ENCODE peak calls at places on chromosomes 12 and 14, in four cellular contexts. X, G, T and H are unnamed samples. For H3K4me1, the result is how much of the 10 kb centered on the place peaks cover.

GRCh38 chr12:55681142-55682077 is 26.3 kb downstream of the ITGA7 start:
- DNase-seq in X (peak), G (peak), T (peak), H (no peak)

GRCh38 chr12:105433804-105434203 is 103.3 kb downstream of the C12orf75 start:
- DNase-seq in X (no peak), G (no peak), T (no peak), H (no peak)

GRCh38 chr12:8912910-8913309 is 1.4 kb upstream of the PHC1 start:
- DNase-seq in X (no peak), G (peak), T (no peak), H (no peak)

GRCh38 chr14:93231129-93231979 is 24.3 kb downstream of the UBR7 start:
- DNase-seq in X (no peak), G (no peak), T (no peak), H (no peak)

GRCh38 chr14:51954657-51955056 is 34.7 kb upstream of the RTRAF start:
- DNase-seq in X (no peak), G (no peak), T (no peak), H (no peak)

GRCh38 chr14:64723691-64724577 is 19.7 kb downstream of the PLEKHG3 start:
- DNase-seq in X (no peak), G (no peak), T (no peak), H (no peak)

GRCh38 chr14:103332143-103332919 is 1.7 kb upstream of the EIF5 start:
- DNase-seq in X (no peak), G (peak), T (no peak), H (no peak)

GRCh38 chr14:32407170-32407569 is 78.1 kb downstream of the AKAP6 start:
- DNase-seq in X (no peak), G (no peak), T (no peak), H (no peak)

GRCh38 chr12:12902036-12902435 is 10.7 kb downstream of the GPRC5A start:
- DNase-seq in X (no peak), G (no peak), T (no peak), H (no peak)

GRCh38 chr14:63875311-63875710 is 22.5 kb downstream of the SYNE2 start:
- DNase-seq in X (no peak), G (no peak), T (no peak), H (no peak)

GRCh38 chr12:2172486-2173214 is 119.9 kb downstream of the CACNA1C start:
- DNase-seq in X (no peak), G (no peak), T (no peak), H (no peak)

GRCh38 chr14:92613008-92613658 is 99.6 kb downstream of the RIN3 start:
- DNase-seq in X (peak), G (peak), T (no peak), H (no peak)

GRCh38 chr14:54474232-54474793 is 14.5 kb downstream of the GMFB start:
- DNase-seq in X (no peak), G (no peak), T (no peak), H (no peak)

GRCh38 chr12:12717586-12718381 is 616 bp downstream of the CDKN1B start:
- DNase-seq in X (no peak), G (peak), T (no peak), H (no peak)

GRCh38 chr14:33938131-33938949 is 12.5 kb downstream of the EGLN3 start:
- DNase-seq in X (peak), G (peak), T (peak), H (no peak)

GRCh38 chr14:59356298-59356697 is 108.9 kb downstream of the GPR135 start:
- DNase-seq in X (no peak), G (no peak), T (no peak), H (no peak)

GRCh38 chr14:102209224-102209966 is 69.7 kb downstream of the WDR20 start:
- DNase-seq in X (peak), G (peak), T (no peak), H (no peak)

GRCh38 chr14:91414475-91415342 is 2.9 kb downstream of the CCDC88C start:
- DNase-seq in X (no peak), G (no peak), T (no peak), H (no peak)

GRCh38 chr14:77275041-77275854 is 4.2 kb upstream of the NGB start:
- DNase-seq in X (no peak), G (no peak), T (no peak), H (no peak)

GRCh38 chr12:7905071-7905470 is 30.9 kb downstream of the SLC2A3 start:
- DNase-seq in X (no peak), G (no peak), T (no peak), H (no peak)

GRCh38 chr12:72271401-72271740 is 799 bp upstream of the TRHDE start:
- DNase-seq in X (no peak), G (no peak), T (no peak), H (no peak)

GRCh38 chr12:52359511-52360103 is 7.7 kb downstream of the KRT85 start:
- DNase-seq in X (no peak), G (no peak), T (no peak), H (no peak)

GRCh38 chr12:57465030-57465746 is 5.6 kb downstream of the GLI1 start:
- DNase-seq in X (no peak), G (no peak), T (no peak), H (no peak)

GRCh38 chr14:31070431-31070830 is 44.3 kb upstream of the STRN3 start:
- DNase-seq in X (no peak), G (no peak), T (no peak), H (no peak)

GRCh38 chr12:47410862-47411261 is 295.0 kb downstream of the RPAP3 start:
- DNase-seq in X (no peak), G (no peak), T (no peak), H (no peak)

GRCh38 chr12:104079024-104079423 is 14.7 kb downstream of the HCFC2 start:
- DNase-seq in X (no peak), G (no peak), T (no peak), H (no peak)

GRCh38 chr14:26982071-26982470 is 384.2 kb upstream of the NOVA1 start:
- DNase-seq in X (no peak), G (no peak), T (no peak), H (no peak)

GRCh38 chr14:94515426-94515825 is 6.2 kb upstream of the SERPINA12 start:
- DNase-seq in X (no peak), G (no peak), T (no peak), H (no peak)

GRCh38 chr14:24734917-24735500 is 101.0 kb upstream of the GZMB start:
- DNase-seq in X (peak), G (peak), T (peak), H (no peak)

GRCh38 chr14:50954811-50955372 is 10.6 kb upstream of the PYGL start:
- DNase-seq in X (peak), G (peak), T (peak), H (peak)

GRCh38 chr12:2614341-2614740 is 180.4 kb upstream of the FKBP4 start:
- DNase-seq in X (no peak), G (no peak), T (no peak), H (no peak)

GRCh38 chr12:49121047-49121696 is 10.0 kb downstream of the TUBA1B start:
- DNase-seq in X (peak), G (peak), T (peak), H (peak)

GRCh38 chr12:92032101-92032500 is 113.5 kb downstream of the BTG1 start:
- DNase-seq in X (no peak), G (no peak), T (no peak), H (no peak)
- H3K4me3 ChIP-seq in X (no peak), G (no peak), T (no peak), H (no peak)

GRCh38 chr14:99575043-99576023 is 28.7 kb downstream of the CCDC85C start:
- DNase-seq in X (peak), G (peak), T (no peak), H (no peak)
- TF ChIP-seq TCF7L2 in X (no peak), G (no peak), T (no peak), H (peak)

DNA sequence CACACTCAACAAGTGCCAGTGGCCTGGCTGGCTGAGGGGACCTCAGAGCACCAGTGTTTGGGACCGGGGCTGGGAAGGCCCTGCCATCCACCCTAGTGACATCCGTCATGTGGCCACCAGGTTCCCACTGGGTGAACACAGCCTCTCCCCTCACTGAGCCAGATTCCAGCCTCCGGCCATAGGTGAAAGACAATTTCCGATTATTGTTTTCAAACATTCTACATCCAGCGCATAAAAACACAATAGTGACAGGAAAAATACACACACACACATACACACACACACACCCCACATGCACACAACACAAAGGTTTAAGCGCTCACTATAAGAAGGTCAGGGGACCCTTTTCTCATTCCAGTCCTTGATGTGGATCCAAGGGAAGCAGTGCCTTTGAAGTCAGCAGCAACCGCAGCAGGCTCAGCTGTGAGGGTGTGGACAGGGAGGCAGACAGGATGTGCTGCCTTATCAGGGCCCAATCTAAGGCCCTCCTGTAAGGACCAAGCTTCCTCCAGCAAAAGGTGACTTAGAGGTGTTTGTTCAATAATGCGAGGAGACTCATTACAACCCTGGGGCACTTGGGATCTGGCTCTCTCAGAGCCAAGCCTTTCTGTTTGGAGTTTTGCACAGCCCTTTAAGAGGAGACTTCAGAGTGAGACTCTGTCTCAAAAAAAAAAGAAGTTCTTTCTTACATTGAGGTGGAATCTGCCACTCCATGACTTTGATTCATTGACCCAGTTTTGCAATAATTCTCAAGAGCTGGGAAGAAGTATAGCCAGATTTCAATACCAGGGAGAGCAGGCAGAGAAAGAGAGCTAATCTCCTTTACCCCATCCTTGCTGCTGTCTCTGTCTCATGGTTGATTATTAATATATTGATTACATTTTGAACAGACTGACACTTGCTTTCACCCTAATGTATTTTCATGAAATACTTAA is 227.8 kb downstream of the ZFP36L1 start:
- DNase-seq in X (peak), G (peak), T (no peak), H (no peak)
- H3K4me1 ChIP-seq in X (half or more), G (under half), T (half or more), H (under half)

DNA sequence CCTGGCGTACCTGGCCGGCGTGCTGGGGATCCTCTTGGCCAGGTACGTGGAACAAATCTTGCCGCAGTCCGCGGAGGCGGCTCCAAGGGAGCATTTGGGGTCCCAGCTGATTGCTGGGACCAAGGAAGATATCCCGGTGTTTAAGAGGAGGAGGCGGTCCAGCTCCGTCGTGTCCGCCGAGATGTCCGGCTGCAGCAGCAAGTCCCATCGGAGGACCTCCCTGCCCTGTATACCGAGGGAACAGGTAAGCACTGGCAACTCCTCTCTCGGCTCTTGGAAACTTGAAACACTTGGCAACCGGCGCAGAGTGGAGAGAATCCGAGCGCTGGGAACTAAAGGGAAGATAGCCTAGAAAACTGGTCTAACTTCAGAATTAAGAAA is 1.7 kb downstream of the PDE3A start:
- DNase-seq in X (no peak), G (no peak), T (no peak), H (no peak)
- H3K4me3 ChIP-seq in X (no peak), G (no peak), T (peak), H (no peak)